ENCODE peak calls at places on chromosomes 6 and 20, in seven cellular contexts. K, M, U, Y, D, S and W are unnamed samples.
A peak's percentile ranks its signal among the peaks of the same experiment; 100 is the strongest.

GRCh38 chr20:46348972-46349741 is 40.9 kb upstream of the CDH22 start:
- DNase-seq in S (peak; percentile 87), D (peak; percentile 13), U (peak; percentile 73), M (peak; percentile 69), Y (peak; percentile 42), K (peak; percentile 46), W (peak; percentile 62)

GRCh38 chr20:47949230-47949629 is 163.9 kb upstream of the SULF2 start:
- DNase-seq in U (no peak), Y (no peak), S (no peak), K (no peak), D (no peak), M (no peak), W (no peak)

GRCh38 chr20:48760403-48760889 is 67.4 kb downstream of the PREX1 start:
- DNase-seq in Y (peak; percentile 89), U (no peak), D (no peak), M (peak; percentile 34), K (no peak), S (no peak), W (no peak)

GRCh38 chr20:22449115-22449973 is 135.0 kb downstream of the FOXA2 start:
- DNase-seq in Y (no peak), U (no peak), D (no peak), M (no peak), S (no peak), K (no peak), W (no peak)

GRCh38 chr6:39841291-39841690 is 49.1 kb downstream of the DAAM2 start:
- DNase-seq in D (no peak), M (no peak), U (no peak), Y (no peak), S (no peak), K (no peak), W (no peak)

GRCh38 chr6:143607959-143608358 is 69.8 kb upstream of the PHACTR2 start:
- DNase-seq in Y (no peak), U (no peak), M (no peak), K (no peak), S (peak; percentile 8), D (no peak), W (no peak)

GRCh38 chr6:168249746-168250145 is 69.8 kb downstream of the DACT2 start:
- DNase-seq in S (no peak), D (no peak), M (no peak), K (no peak), Y (no peak), U (no peak), W (no peak)

GRCh38 chr20:3900187-3900604 is 11.0 kb downstream of the PANK2 start:
- DNase-seq in D (no peak), K (no peak), S (peak; percentile 13), Y (no peak), M (no peak), U (no peak), W (no peak)

GRCh38 chr6:125904871-125905270 is 51.7 kb upstream of the HINT3 start:
- DNase-seq in K (no peak), D (no peak), Y (no peak), U (no peak), M (no peak), S (no peak), W (no peak)

GRCh38 chr6:6753301-6753700 is 164.8 kb downstream of the LY86 start:
- DNase-seq in U (no peak), S (no peak), D (no peak), M (no peak), K (no peak), Y (no peak), W (no peak)

GRCh38 chr20:17504898-17505663 is 26.1 kb downstream of the BFSP1 start:
- DNase-seq in D (peak; percentile 27), U (peak; percentile 43), Y (peak; percentile 73), K (peak; percentile 64), S (peak; percentile 89), M (peak; percentile 47), W (peak; percentile 49)

GRCh38 chr20:45833883-45834796 is 541 bp downstream of the SNX21 start:
- DNase-seq in D (no peak), K (peak; percentile 47), S (peak; percentile 84), U (no peak), Y (no peak), M (peak; percentile 69), W (peak; percentile 79)

GRCh38 chr20:56606174-56606945 is 22.7 kb upstream of the TFAP2C start:
- DNase-seq in S (no peak), M (peak; percentile 31), D (peak; percentile 79), U (no peak), Y (no peak), K (no peak), W (no peak)

GRCh38 chr6:16570221-16570553 is 191.1 kb downstream of the ATXN1 start:
- DNase-seq in K (no peak), U (no peak), Y (no peak), D (no peak), M (no peak), S (no peak), W (no peak)

GRCh38 chr6:115618311-115618710 is 442.4 kb downstream of the FRK start:
- DNase-seq in M (no peak), K (no peak), U (no peak), S (no peak), Y (peak; percentile 24), D (no peak), W (no peak)

DNA sequence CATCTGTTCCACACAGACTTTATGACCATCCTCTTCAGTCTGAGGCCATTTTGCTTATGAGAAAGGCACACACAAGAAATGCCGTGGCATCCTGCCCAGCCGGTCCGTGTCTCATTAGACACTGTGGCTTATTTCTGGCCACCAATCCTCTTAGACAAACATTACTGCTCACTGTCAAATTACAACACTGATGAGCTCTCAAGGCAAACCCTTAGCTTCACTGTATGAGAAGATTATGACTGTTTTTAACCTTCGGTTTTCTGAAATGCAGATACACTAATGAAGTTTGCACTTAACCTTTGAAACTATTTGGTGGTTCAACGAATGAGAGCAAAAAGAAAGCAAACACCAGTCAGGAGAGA is 50.5 kb upstream of the DST start:
- DNase-seq in D (no peak), S (no peak), K (peak; percentile 75), M (peak; percentile 74), U (no peak), Y (no peak), W (no peak)
- TF ChIP-seq POLR2AphosphoS5 in D (no peak), S (no peak), K (no peak), M (no peak), U (no peak), Y (no peak), W (no peak)

DNA sequence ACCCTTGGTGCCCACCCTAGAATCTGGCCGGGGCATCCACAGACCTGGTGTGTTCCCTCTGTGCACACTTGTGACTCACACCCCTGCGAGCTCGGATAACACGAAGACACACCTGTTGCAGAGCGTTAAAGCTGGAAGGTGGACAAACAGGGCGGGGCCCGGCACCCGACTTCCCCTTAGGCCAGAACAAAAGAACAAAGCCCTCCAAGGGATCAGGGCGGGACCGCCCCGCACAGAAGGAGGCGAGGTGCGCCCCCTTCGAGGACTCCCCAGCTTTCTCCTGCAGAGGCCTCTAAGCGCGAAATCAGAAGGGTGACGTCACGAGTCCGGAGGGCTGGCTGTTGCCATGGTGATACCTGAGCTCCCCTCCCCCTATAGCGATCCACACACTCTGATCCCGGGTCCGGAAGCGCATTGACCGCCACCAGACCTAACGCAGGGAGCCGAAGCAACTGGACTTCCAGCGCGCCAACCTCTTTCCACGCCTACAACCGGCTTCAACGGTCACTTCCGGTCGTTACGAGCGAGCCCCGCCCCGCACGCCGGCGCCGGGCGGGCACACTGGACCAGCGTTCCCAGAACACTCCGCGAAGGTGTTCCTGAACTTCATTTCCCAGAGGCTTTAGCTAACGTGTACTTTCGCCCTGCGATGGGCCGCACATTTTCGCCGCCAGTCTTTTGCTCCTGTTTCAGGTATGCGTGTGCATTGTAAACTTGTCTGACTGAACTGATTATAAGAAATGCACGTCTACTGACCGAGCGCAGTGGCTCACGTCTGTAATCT is at the start of gene ZNF184:
- DNase-seq in Y (peak; percentile 97), D (peak; percentile 98), U (peak; percentile 100), M (peak; percentile 96), K (peak; percentile 99), S (peak; percentile 99), W (peak; percentile 58)
- TF ChIP-seq POLR2AphosphoS5 in Y (peak; percentile 81), D (peak; percentile 87), U (peak; percentile 80), M (peak; percentile 92), K (peak; percentile 98), S (peak; percentile 80), W (no peak)

DNA sequence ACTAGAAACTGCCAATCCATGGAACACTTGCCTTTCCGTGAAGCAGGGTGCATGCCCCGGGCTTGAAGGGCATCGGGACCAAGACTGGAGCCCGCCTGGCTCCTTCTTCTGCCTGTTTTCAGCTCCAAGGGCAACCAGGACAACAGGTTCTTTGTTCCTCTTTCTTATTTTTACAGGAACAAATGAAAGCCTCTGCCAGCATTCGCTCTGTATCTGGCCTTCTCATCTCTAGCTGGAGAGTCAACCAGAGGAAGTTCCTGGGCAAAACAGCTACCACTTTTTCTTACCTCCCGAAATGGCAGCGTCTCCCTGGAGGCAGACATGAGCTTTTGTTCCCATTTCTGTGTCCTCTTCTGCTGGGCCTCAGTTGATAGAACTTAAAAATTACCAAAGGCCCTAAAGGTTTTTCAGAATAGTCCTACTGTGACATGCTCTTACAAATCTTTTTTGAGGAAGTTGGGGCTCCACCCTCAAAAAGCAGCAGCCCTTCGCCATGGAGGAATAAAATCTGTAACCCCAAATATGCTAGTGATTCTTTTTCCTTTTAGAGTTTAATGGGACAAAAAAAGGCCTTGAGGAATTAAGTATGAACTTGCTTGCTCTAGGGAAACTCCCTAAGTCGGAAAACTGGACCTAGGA is 74.0 kb upstream of the NAA20 start:
- DNase-seq in M (peak; percentile 58), K (no peak), S (no peak), Y (peak; percentile 78), U (no peak), D (no peak), W (no peak)
- TF ChIP-seq POLR2AphosphoS5 in M (no peak), K (no peak), S (no peak), Y (no peak), U (no peak), D (no peak), W (no peak)

GRCh38 chr6:150450918-150451317 is 82.1 kb downstream of the IYD start:
- DNase-seq in M (no peak), Y (no peak), U (no peak), D (no peak), S (no peak), K (no peak), W (no peak)

GRCh38 chr6:150453357-150453756 is 84.5 kb downstream of the IYD start:
- DNase-seq in Y (no peak), D (no peak), S (no peak), M (no peak), U (no peak), K (no peak), W (no peak)

GRCh38 chr6:150456466-150456865 is 87.7 kb downstream of the IYD start:
- DNase-seq in U (no peak), M (no peak), Y (no peak), K (no peak), S (no peak), D (no peak), W (no peak)

GRCh38 chr6:150451767-150452641 is 83.2 kb downstream of the IYD start:
- DNase-seq in Y (no peak), S (no peak), M (no peak), U (no peak), K (no peak), D (no peak), W (no peak)

DNA sequence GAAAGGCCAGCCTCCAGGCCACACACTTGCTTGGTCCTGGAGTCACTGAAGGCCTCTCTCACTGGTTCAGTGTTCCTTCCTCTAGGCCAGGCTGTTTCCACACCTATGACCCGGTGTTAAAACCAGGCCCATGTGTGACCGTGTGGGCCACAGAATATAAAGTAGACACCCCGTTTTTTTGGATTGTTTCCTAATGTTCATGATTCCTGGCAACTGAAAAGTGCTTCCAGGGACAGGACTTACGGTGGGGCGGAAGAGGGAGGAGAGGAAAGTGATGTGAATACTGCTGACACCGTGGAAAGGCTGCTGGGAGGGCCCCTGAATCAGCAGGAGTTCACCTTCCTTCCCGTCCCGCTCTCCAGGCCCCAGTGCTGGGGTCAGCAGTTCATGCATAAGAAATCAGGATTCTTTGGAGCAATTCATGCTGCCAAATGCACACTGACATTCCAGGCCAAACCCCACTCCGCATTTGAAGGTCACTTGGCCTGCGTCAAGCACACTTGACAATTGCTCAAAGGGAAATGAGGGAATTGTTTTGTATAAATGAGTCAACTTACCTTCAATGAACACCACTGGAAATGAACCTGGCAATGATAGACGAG is 83.9 kb downstream of the IYD start:
- DNase-seq in K (no peak), S (no peak), D (no peak), U (no peak), M (no peak), Y (no peak), W (no peak)
- TF ChIP-seq POLR2AphosphoS5 in K (no peak), S (no peak), D (no peak), U (no peak), M (no peak), Y (no peak), W (no peak)